ENCODE peak calls at places on chromosomes 16 and 17, in four cellular contexts. B is stomach, R is HepG2, K is suprapubic skin. E is an unnamed sample. For H3K27me3, the result is how much of the 10 kb centered on the place peaks cover.

GRCh38 chr17:40311575-40311974 is 2.6 kb downstream of the RARA start:
- DNase-seq in B (peak), R (no peak), K (peak), E (peak)

GRCh38 chr17:21019976-21020575 is 22.7 kb downstream of the USP22 start:
- DNase-seq in K (no peak), R (no peak), B (peak), E (no peak)

GRCh38 chr17:29177871-29178749 is 2.1 kb downstream of the MYO18A start:
- DNase-seq in K (no peak), B (peak), R (peak), E (no peak)

GRCh38 chr17:45129426-45129939 is 2.8 kb downstream of the PLCD3 start:
- DNase-seq in B (no peak), K (no peak), R (peak), E (peak)

GRCh38 chr17:21369395-21369794 is 6.8 kb upstream of the KCNJ12 start:
- DNase-seq in B (no peak), R (no peak), K (no peak), E (no peak)

GRCh38 chr17:32487460-32488176 is 825 bp downstream of the CDK5R1 start:
- DNase-seq in B (no peak), K (no peak), R (no peak), E (peak)

GRCh38 chr17:3715296-3715695 is 8.4 kb upstream of the HASPIN start:
- DNase-seq in R (no peak), B (no peak), K (no peak), E (no peak)

GRCh38 chr17:68351395-68351794 is 60.1 kb downstream of the ARSG start:
- DNase-seq in R (no peak), B (no peak), K (no peak), E (peak)

GRCh38 chr17:13508916-13509315 is 92.8 kb downstream of the HS3ST3A1 start:
- DNase-seq in K (no peak), R (no peak), B (no peak), E (no peak)

GRCh38 chr17:13462673-13463124 is 139.0 kb downstream of the HS3ST3A1 start:
- DNase-seq in B (no peak), K (no peak), R (peak), E (no peak)

GRCh38 chr17:28097901-28098300 is 55.4 kb downstream of the NLK start:
- DNase-seq in R (no peak), B (no peak), K (no peak), E (no peak)

GRCh38 chr17:4375039-4375748 is 8.7 kb upstream of the UBE2G1 start:
- DNase-seq in B (no peak), R (no peak), K (no peak), E (no peak)

GRCh38 chr16:17061326-17061725 is 409.4 kb downstream of the XYLT1 start:
- DNase-seq in K (no peak), R (no peak), B (no peak), E (no peak)

GRCh38 chr16:17160285-17160854 is 310.4 kb downstream of the XYLT1 start:
- DNase-seq in R (no peak), K (no peak), B (no peak), E (no peak)

GRCh38 chr17:45319239-45319703 is 2.5 kb upstream of the MAP3K14 start:
- DNase-seq in R (no peak), B (no peak), K (no peak), E (no peak)

GRCh38 chr17:79610151-79610645 is 653 bp downstream of the RBFOX3 start:
- DNase-seq in R (no peak), K (no peak), B (no peak), E (no peak)

GRCh38 chr17:79607941-79608728 is 2.7 kb downstream of the RBFOX3 start:
- DNase-seq in R (no peak), B (no peak), K (no peak), E (no peak)

GRCh38 chr17:79608729-79609039 is 2.2 kb downstream of the RBFOX3 start:
- DNase-seq in R (no peak), B (no peak), K (no peak), E (no peak)

GRCh38 chr17:79609616-79610150 is 1.2 kb downstream of the RBFOX3 start:
- DNase-seq in K (no peak), B (no peak), R (no peak), E (no peak)

DNA sequence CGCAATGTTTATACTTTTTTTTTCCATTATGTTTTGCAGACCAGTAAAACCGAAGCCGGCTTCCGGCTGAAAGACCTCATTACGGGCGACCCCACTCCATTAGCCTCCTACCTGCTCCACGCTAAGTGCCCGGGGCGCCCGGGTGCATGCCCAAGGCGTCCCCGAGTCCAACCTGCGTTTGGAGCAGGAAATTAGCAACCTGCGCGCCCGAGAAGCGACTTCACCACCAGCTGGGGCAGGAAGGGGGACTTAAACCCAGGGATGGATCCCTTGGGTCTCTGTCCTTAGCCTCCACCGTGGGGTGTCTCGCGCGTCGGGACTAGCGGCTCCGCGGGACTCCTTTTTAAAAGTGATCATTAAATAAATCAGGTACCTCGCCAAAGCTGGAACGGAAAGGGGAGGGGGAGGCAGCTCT is 1.7 kb downstream of the RBFOX3 start:
- DNase-seq in B (no peak), K (no peak), R (no peak), E (no peak)
- H3K27me3 ChIP-seq in B (half or more), K (half or more), R (half or more), E (under half)

GRCh38 chr16:67936124-67936875 is at the start of gene PSMB10:
- DNase-seq in B (peak), K (peak), R (peak), E (peak)
- TF ChIP-seq EP300 in B (no peak), K (no peak), R (no peak), E (no peak)

GRCh38 chr17:78892936-78893379 is 10.0 kb downstream of the CEP295NL start:
- DNase-seq in K (no peak), B (no peak), R (no peak), E (no peak)
- H3K27me3 ChIP-seq in K (under half), B (under half), R (under half), E (under half)

GRCh38 chr17:5665164-5665563 is 80.9 kb upstream of the NLRP1 start:
- DNase-seq in K (no peak), R (no peak), B (no peak), E (no peak)
- TF ChIP-seq EP300 in K (no peak), R (no peak), B (no peak), E (no peak)

DNA sequence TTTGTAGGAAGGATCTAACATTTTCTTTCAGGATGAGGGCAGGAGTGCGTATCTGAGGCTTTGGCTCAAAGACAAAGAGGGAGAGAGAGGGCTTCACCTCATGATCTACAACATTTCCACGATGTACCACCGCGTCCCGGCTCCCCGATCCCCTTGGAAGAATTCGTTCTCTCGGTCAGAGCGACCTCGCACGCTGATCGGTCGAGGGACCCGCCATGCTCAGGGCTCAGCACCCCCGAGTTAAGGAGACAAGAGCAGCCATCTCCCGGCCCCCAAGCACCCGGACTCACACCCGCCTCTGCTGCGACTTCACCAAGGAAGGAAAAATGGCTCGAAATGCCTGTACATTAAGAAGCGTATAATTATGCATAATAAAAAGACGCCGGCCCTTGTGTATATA is 89.5 kb upstream of the RPL38 start:
- DNase-seq in B (no peak), K (no peak), R (no peak), E (no peak)
- H3K27me3 ChIP-seq in B (half or more), K (half or more), R (half or more), E (under half)

GRCh38 chr17:75807861-75808260 is 23.3 kb downstream of the UNK start:
- DNase-seq in B (no peak), R (no peak), K (no peak), E (no peak)
- TF ChIP-seq EP300 in B (no peak), R (no peak), K (no peak), E (no peak)

GRCh38 chr16:71296584-71297133 is 7.5 kb upstream of the CMTR2 start:
- DNase-seq in B (no peak), R (peak), K (no peak), E (no peak)
- H3K27me3 ChIP-seq in B (under half), R (under half), K (under half), E (under half)

GRCh38 chr17:59840329-59840907 is 52.3 kb downstream of the TUBD1 start:
- DNase-seq in K (no peak), B (no peak), R (no peak), E (no peak)

GRCh38 chr17:59838196-59838911 is 54.4 kb downstream of the TUBD1 start:
- DNase-seq in R (no peak), B (no peak), K (no peak), E (no peak)

GRCh38 chr17:59839646-59840328 is 53.0 kb downstream of the TUBD1 start:
- DNase-seq in B (no peak), K (no peak), R (no peak), E (no peak)

GRCh38 chr17:59840908-59841666 is 51.7 kb downstream of the TUBD1 start:
- DNase-seq in B (no peak), K (no peak), R (no peak), E (no peak)

GRCh38 chr17:59837362-59838195 is 55.2 kb downstream of the TUBD1 start:
- DNase-seq in B (peak), K (no peak), R (peak), E (no peak)
- TF ChIP-seq EP300 in B (peak), K (peak), R (peak), E (peak)

DNA sequence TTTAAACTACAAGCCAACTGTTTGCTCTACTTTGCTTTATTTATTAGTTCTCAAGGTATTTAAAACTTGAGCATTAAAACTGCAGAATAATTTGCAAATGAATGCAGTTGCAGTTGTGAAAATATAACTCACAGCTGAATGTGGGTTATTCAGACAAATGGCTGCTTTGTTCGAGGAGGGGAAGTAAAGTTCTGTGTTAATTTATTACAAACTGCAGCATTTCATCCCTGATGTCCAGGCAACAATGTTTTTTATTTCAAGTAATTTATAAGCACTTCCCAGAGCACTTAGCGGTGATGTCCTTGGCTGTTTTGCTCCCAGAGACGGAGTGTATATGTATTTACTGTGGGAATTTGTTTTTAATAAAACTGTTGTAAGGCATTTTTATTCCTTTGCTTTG is 291.1 kb upstream of the SALL1 start:
- DNase-seq in B (no peak), R (no peak), K (no peak), E (no peak)
- H3K27me3 ChIP-seq in B (under half), R (under half), K (under half), E (under half)

DNA sequence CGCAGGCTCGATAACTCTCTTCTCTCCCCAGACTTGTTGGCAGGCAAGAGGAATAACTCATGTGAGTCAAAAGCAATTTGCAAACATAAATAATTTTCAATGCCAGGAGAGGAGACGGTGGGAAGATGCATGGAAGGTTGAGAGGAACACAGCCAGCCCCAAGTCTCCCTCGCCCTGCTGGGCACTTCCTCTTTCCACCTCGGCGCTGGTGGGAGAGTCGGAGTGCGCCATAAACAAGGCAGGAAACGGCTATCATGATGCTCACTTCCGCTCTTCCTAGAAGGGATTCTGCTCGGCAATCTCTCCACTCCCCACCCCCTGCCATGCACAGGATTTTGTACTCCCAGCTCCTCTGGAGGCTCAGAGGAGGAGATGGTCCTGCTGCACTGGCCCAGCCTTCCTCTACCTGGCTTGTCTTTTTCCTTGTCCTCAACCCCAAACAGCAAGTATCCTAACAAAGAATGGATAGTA is 13.0 kb downstream of the CBX4 start:
- DNase-seq in R (no peak), B (no peak), K (no peak), E (no peak)
- TF ChIP-seq EP300 in R (no peak), B (no peak), K (no peak), E (no peak)